ENCODE peak calls at places on chromosomes 13 and 19, in five cellular contexts. P is NT2/D1, B is H1, I is HepG2, K is GM12878. R is an unnamed sample.

GRCh38 chr19:21569497-21569870 is 64.1 kb downstream of the ZNF429 start:
- DNase-seq in B (no peak), P (no peak), K (no peak), I (no peak), R (no peak)

GRCh38 chr19:40461669-40462221 is 3.8 kb downstream of the BLVRB start:
- DNase-seq in B (no peak), P (no peak), I (peak), K (peak), R (no peak)

GRCh38 chr13:102234618-102235017 is 167.2 kb downstream of the FGF14 start:
- DNase-seq in K (no peak), I (no peak), B (no peak), P (no peak), R (no peak)

GRCh38 chr19:3253270-3253669 is 28.8 kb downstream of the CELF5 start:
- DNase-seq in K (no peak), P (no peak), I (no peak), B (no peak), R (no peak)

GRCh38 chr13:80213201-80213600 is 127.7 kb downstream of the SPRY2 start:
- DNase-seq in P (no peak), I (no peak), K (no peak), B (no peak), R (no peak)

GRCh38 chr19:18961767-18962423 is 20.9 kb upstream of the HOMER3 start:
- DNase-seq in B (peak), I (peak), P (no peak), K (no peak), R (no peak)

GRCh38 chr13:79659161-79659560 is 178.2 kb downstream of the NDFIP2 start:
- DNase-seq in K (no peak), I (no peak), B (no peak), P (no peak), R (no peak)

GRCh38 chr13:113774177-113775107 is 15.4 kb downstream of the TMEM255B start:
- DNase-seq in B (no peak), I (no peak), P (no peak), K (no peak), R (no peak)

GRCh38 chr19:6020166-6020967 is 42.4 kb upstream of the RANBP3 start:
- DNase-seq in B (no peak), I (peak), K (no peak), P (no peak), R (no peak)
- TF ChIP-seq SUZ12 in B (no peak), I (no peak), K (no peak), P (no peak), R (no peak)

DNA sequence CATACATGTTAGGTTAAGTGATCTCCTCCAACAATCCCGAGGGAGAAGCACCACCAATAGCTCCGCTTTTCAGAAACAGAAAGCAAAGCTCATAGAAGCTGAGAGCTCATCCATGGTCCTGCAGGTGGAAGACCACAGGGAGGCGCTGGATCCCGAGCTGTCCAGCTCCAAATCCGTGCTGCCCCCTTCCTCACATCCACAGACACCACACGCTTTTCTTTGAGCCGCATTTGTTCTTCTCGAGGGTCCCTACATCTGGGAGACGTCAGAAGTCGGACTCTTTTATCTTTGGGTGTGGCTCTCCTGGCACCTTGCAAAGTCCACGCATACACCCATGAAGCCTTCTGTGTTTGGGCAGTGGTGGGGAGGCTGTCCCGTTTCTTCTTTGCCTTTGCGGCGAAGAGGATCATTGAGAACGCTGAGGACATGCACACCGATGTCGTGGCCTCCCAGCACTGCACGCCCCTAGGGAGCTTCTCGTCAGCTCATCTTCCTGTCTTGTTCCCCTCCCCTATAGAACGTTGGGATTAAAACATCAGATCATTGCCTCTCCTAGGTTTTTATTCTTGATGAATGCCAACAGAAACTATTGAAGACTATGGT is 184.8 kb downstream of the TEX29 start:
- DNase-seq in K (no peak), B (peak), I (peak), P (peak), R (peak)
- TF ChIP-seq SUZ12 in K (no peak), B (no peak), I (no peak), P (no peak), R (no peak)

GRCh38 chr13:48415516-48415915 is 2.6 kb upstream of the LPAR6 start:
- DNase-seq in K (no peak), B (no peak), I (no peak), P (no peak), R (no peak)
- TF ChIP-seq SUZ12 in K (no peak), B (no peak), I (no peak), P (no peak), R (no peak)

DNA sequence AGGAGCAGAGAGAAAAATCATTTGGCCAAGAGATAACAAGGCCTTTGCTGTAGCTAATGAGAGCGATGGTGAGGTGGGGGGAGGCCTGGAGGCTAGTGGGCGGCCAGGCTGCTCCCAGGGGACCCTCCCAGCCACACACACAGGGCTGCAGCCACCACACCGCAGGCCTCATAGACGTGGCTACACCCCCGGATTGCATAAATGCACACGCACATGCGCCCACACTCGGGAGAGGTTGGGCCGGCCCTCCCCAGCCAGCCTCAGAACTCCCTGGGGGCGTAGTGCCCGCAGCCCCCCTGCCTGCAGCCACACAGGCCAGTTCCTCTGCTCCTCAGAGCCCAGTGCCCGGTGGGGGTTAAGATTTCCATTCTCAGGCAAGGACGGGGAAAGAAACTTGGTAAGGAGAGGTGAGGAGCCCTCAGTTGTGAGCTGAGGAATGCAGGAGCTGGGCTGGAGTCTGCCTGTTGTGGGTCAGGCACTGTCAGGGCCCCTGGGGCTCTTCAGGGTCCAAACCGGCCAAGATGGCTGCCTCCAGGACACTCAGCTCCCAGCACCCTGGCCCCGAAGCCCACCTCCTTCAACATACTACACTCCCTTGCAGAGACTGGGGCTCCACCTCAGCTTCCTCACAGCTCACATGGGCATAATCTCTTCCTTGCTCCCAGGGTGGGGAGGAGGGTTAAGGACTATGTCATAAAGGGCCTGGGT is 8.0 kb downstream of the PTH2 start:
- DNase-seq in I (no peak), P (no peak), K (peak), B (no peak), R (no peak)
- TF ChIP-seq SUZ12 in I (no peak), P (no peak), K (no peak), B (no peak), R (no peak)

DNA sequence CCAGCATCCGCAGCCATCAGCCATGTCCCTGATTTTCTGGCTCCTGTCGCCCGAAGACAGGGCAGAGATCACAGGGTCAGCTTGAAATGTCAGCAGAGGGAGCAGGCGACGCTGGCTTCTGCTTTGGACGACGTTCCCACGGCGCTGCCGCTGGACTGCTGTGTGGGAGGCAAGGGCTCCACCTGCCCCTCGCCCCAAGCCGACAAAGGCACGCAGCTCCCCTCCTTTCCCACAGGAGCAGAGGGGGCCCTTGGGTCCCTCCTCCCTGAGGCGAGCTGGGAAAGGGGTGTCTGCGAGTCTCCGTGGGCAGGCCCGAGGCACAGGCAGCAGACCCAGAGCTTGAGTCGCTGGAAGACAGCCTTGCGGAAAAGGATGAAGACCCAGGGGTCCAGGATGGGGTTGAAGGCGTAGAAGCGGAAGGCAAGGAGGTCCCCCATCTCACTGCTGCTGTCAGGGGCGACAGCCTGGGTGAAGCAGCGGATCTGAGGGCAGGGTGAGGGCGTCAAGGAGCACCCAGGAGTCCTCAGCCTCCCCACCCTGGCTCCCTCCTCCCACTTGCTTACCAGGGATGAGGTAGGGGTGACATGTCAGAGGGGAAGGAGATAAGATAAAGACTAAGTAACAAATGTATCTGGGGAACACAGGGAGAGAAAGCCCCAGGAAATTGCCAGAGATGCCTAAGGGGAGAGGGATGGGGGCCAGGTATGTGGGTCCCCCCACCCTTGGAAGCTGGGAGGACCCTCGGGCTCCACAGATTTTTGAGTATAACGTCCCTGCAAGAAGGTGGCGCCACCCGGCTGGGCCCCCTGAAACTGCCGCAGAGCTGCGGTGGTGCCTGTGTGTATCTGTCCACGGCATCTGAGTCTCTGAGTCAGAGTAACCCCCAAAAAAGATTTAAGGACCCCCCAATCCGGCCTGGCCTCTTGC is 3.4 kb downstream of the PTGIR start:
- DNase-seq in K (no peak), B (no peak), P (no peak), I (no peak), R (no peak)
- TF ChIP-seq SUZ12 in K (no peak), B (no peak), P (no peak), I (no peak), R (no peak)

DNA sequence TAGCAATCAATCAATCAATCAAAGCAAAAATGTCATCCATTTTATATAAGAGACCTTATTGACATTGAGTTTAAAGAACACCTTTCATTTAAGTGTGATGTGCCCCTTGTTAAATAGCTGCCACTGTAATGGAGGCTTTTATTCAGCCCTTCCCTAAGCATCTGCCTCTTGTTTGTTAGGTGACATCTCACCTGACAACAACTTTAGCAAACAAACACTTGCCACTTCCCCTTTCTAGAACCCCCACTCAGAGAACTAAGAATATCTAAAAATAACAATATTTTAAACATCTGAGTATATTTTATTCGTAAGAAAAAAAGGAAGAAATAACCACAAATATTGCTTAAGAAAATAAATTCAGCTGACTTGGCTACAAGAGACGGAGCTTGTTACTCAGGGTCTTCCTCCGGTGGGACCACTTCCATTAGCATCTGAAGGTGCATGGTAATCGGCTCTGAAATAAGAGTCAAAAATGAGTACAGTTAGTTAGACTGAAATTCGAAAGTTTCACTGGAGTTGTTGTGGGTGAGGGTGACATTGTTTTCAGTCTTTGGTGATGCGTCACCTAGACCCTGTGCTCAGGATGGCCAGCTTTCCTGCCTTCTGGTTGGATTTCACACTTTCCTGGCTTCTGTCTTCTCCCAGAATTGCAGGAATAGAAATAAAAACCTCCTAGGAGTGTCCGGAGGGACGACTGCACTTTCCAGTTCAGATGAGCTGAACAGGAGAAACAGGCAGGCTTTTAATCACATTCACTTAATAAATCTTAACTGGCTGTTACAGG is 39.1 kb downstream of the SLC7A9 start:
- DNase-seq in P (no peak), K (no peak), I (no peak), B (no peak), R (no peak)
- TF ChIP-seq SUZ12 in P (no peak), K (no peak), I (no peak), B (no peak), R (no peak)

GRCh38 chr13:76944457-76944856 is 3.9 kb upstream of the ACOD1 start:
- DNase-seq in K (no peak), I (no peak), B (no peak), P (no peak), R (no peak)
- TF ChIP-seq SUZ12 in K (no peak), I (no peak), B (no peak), P (no peak), R (no peak)

GRCh38 chr19:28185646-28186045 is 1027.3 kb downstream of the UQCRFS1 start:
- DNase-seq in B (no peak), P (no peak), K (no peak), I (no peak), R (no peak)
- TF ChIP-seq SUZ12 in B (no peak), P (no peak), K (no peak), I (no peak), R (no peak)